ENCODE peak calls at places on chromosomes 2 and 18, in nine cellular contexts. O is upper lobe of left lung; L is RPMI8226; X is skeletal muscle cell; W is anterior cingulate cortex; N is stimulated activated CD4-positive, alpha-beta T cell treated with anti-CD3 and anti-CD28 coated beads, TNF-alpha, amount 100 ng/mL, for 48 hours; I is breast epithelium; T is posterior cingulate gyrus; U is hypothalamus. P is an unnamed sample.

GRCh38 chr2:144666032-144666431 is 146.1 kb upstream of the ZEB2 start:
- DNase-seq in O (no peak), L (no peak), X (no peak), W (no peak), N (no peak), I (no peak), T (no peak), U (no peak), P (no peak)

GRCh38 chr2:221444106-221444505 is 128.0 kb downstream of the EPHA4 start:
- DNase-seq in O (no peak), L (no peak), X (no peak), W (no peak), N (no peak), I (no peak), T (no peak), U (no peak), P (no peak)

GRCh38 chr18:79826966-79827365 is 29.2 kb downstream of the KCNG2 start:
- DNase-seq in O (no peak), L (no peak), X (no peak), W (no peak), N (no peak), I (no peak), T (no peak), U (no peak), P (peak)

GRCh38 chr2:233061591-233062446 is 1.7 kb downstream of the INPP5D start:
- DNase-seq in O (peak), L (peak), X (no peak), W (no peak), N (no peak), I (no peak), T (peak), U (no peak), P (no peak)

GRCh38 chr2:64586883-64587481 is 62.9 kb downstream of the AFTPH start:
- DNase-seq in O (no peak), L (peak), X (peak), W (no peak), N (no peak), I (no peak), T (no peak), U (no peak), P (peak)

GRCh38 chr2:61670591-61671503 is 132.7 kb upstream of the XPO1 start:
- DNase-seq in O (no peak), L (peak), X (no peak), W (peak), N (no peak), I (no peak), T (peak), U (peak), P (no peak)

GRCh38 chr2:42369551-42370229 is 8.7 kb upstream of the COX7A2L start:
- DNase-seq in O (no peak), L (no peak), X (no peak), W (no peak), N (no peak), I (no peak), T (no peak), U (no peak), P (no peak)

GRCh38 chr18:77248873-77249582 is 620 bp upstream of the GALR1 start:
- DNase-seq in O (no peak), L (no peak), X (no peak), W (no peak), N (no peak), I (no peak), T (no peak), U (no peak), P (no peak)

GRCh38 chr2:141899740-141900139 is 231.1 kb downstream of the LRP1B start:
- DNase-seq in O (no peak), L (no peak), X (no peak), W (no peak), N (no peak), I (no peak), T (no peak), U (no peak), P (no peak)

GRCh38 chr2:187435078-187435477 is 13.0 kb downstream of the CALCRL start:
- DNase-seq in O (no peak), L (no peak), X (no peak), W (no peak), N (no peak), I (no peak), T (no peak), U (no peak), P (no peak)

GRCh38 chr2:121478996-121479735 is 51.5 kb upstream of the RNU4ATAC start:
- DNase-seq in O (peak), L (no peak), X (no peak), W (no peak), N (no peak), I (no peak), T (no peak), U (no peak), P (no peak)

GRCh38 chr2:18422416-18423165 is 137.9 kb downstream of the RDH14 start:
- DNase-seq in O (no peak), L (no peak), X (no peak), W (no peak), N (no peak), I (no peak), T (no peak), U (no peak), P (no peak)

GRCh38 chr2:62554440-62554839 is 48.4 kb upstream of the TMEM17 start:
- DNase-seq in O (no peak), L (no peak), X (no peak), W (no peak), N (no peak), I (no peak), T (no peak), U (no peak), P (no peak)

GRCh38 chr2:113818382-113818951 is 62.0 kb upstream of the SLC35F5 start:
- DNase-seq in O (no peak), L (no peak), X (peak), W (no peak), N (no peak), I (peak), T (no peak), U (no peak), P (no peak)

GRCh38 chr18:11992096-11992785 is 10.9 kb downstream of the IMPA2 start:
- DNase-seq in O (no peak), L (no peak), X (no peak), W (no peak), N (no peak), I (no peak), T (peak), U (no peak), P (no peak)

GRCh38 chr2:107684421-107684820 is 142.3 kb upstream of the RGPD4 start:
- DNase-seq in O (no peak), L (no peak), X (no peak), W (no peak), N (no peak), I (no peak), T (no peak), U (no peak), P (no peak)

GRCh38 chr2:217820066-217820819 is 182.6 kb downstream of the TNS1 start:
- DNase-seq in O (no peak), L (no peak), X (no peak), W (no peak), N (no peak), I (no peak), T (no peak), U (no peak), P (no peak)

GRCh38 chr2:238130111-238130695 is 8.3 kb upstream of the KLHL30 start:
- DNase-seq in O (peak), L (no peak), X (no peak), W (no peak), N (no peak), I (no peak), T (peak), U (no peak), P (no peak)

GRCh38 chr2:211306929-211307328 is 750.5 kb downstream of the CPS1 start:
- DNase-seq in O (no peak), L (no peak), X (no peak), W (no peak), N (no peak), I (no peak), T (no peak), U (no peak), P (no peak)

GRCh38 chr18:74190086-74190485 is 41.8 kb downstream of the TIMM21 start:
- DNase-seq in O (no peak), L (no peak), X (peak), W (no peak), N (no peak), I (no peak), T (no peak), U (no peak), P (no peak)

GRCh38 chr2:230601510-230601909 is 111.1 kb upstream of the CAB39 start:
- DNase-seq in O (no peak), L (no peak), X (no peak), W (no peak), N (no peak), I (no peak), T (peak), U (no peak), P (peak)

GRCh38 chr2:236338495-236339184 is 74.4 kb upstream of the ASB18 start:
- DNase-seq in O (no peak), L (no peak), X (no peak), W (no peak), N (no peak), I (no peak), T (peak), U (no peak), P (no peak)

P was measured in germinal center.